ENCODE peak calls at places on chromosome 7, in ten cellular contexts. Z, R, O, F, W, U, K, N, T and G are unnamed samples. For H3K36me3, the result is how much of the 10 kb centered on the place peaks cover.

GRCh38 chr7:43303740-43304241 is 191.3 kb downstream of the HECW1 start:
- DNase-seq in T (no peak), Z (no peak), W (no peak), R (no peak), U (peak), N (no peak), O (peak), K (no peak), F (no peak), G (no peak)

GRCh38 chr7:141700848-141701371 is 1.1 kb downstream of the DENND11 start:
- DNase-seq in R (peak), N (no peak), W (no peak), F (peak), U (no peak), K (no peak), Z (no peak), T (no peak), O (no peak), G (no peak)

GRCh38 chr7:113015038-113015645 is 71.5 kb downstream of the GPR85 start:
- DNase-seq in W (no peak), K (no peak), R (peak), F (no peak), T (no peak), U (peak), Z (peak), N (no peak), O (peak), G (no peak)

GRCh38 chr7:149197675-149198074 is 2.3 kb downstream of the ZNF282 start:
- DNase-seq in Z (no peak), U (no peak), R (no peak), T (no peak), F (peak), W (no peak), N (peak), O (no peak), K (no peak), G (no peak)

GRCh38 chr7:31940167-31940566 is 130.0 kb downstream of the PDE1C start:
- DNase-seq in U (no peak), K (no peak), Z (no peak), T (no peak), O (no peak), F (no peak), W (no peak), R (no peak), N (no peak), G (no peak)

GRCh38 chr7:87204933-87205332 is 14.6 kb downstream of the TMEM243 start:
- DNase-seq in O (no peak), Z (no peak), K (no peak), N (no peak), W (no peak), R (no peak), T (no peak), U (no peak), F (no peak), G (no peak)

GRCh38 chr7:130938661-130939060 is 204.7 kb upstream of the KLF14 start:
- DNase-seq in U (no peak), O (peak), F (no peak), R (no peak), Z (no peak), T (no peak), K (no peak), W (no peak), N (no peak), G (no peak)

GRCh38 chr7:77727936-77728701 is 31.9 kb downstream of the RSBN1L start:
- DNase-seq in T (no peak), R (peak), U (peak), Z (peak), W (peak), O (peak), N (no peak), F (no peak), K (no peak), G (no peak)

GRCh38 chr7:122885583-122886356 is 490 bp downstream of the CADPS2 start:
- DNase-seq in F (peak), N (peak), U (no peak), R (peak), K (no peak), Z (peak), W (peak), T (peak), O (peak), G (peak)

GRCh38 chr7:157493017-157493416 is 156.2 kb downstream of the DNAJB6 start:
- DNase-seq in W (peak), U (no peak), O (no peak), F (no peak), R (no peak), N (peak), Z (no peak), T (no peak), K (no peak), G (no peak)

GRCh38 chr7:47417122-47417480 is 164.8 kb downstream of the TNS3 start:
- DNase-seq in N (no peak), F (no peak), O (no peak), W (no peak), K (no peak), U (no peak), Z (no peak), R (no peak), T (no peak), G (no peak)
- H3K36me3 ChIP-seq in N (under half), F (under half), O (under half), W (half or more), K (under half), U (under half), Z (under half), R (under half), T (under half), G (under half)

DNA sequence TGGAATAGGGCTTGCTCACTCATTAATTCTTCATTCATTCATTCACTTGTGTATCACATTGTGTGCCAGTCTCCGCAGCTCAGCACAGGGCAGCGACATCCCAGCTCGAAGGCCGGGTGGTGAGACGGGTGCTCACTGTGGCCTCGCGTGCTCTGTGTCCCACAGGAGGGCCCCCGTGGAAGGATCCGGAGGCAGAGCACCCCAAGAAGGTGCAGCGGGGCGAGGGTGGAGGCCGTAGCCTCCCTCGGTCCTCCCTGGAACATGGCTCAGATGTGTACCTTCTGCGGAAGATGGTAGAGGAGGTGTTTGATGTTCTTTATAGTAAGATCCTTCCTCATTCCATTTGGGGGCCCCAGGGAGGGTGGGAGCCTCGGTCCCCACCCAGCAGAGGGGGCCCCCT is 61.6 kb downstream of the GTF2IRD1 start:
- DNase-seq in Z (no peak), F (no peak), N (no peak), T (no peak), K (no peak), U (no peak), W (no peak), R (no peak), O (no peak), G (no peak)
- H3K36me3 ChIP-seq in Z (under half), F (under half), N (under half), T (under half), K (under half), U (half or more), W (half or more), R (half or more), O (under half), G (under half)

DNA sequence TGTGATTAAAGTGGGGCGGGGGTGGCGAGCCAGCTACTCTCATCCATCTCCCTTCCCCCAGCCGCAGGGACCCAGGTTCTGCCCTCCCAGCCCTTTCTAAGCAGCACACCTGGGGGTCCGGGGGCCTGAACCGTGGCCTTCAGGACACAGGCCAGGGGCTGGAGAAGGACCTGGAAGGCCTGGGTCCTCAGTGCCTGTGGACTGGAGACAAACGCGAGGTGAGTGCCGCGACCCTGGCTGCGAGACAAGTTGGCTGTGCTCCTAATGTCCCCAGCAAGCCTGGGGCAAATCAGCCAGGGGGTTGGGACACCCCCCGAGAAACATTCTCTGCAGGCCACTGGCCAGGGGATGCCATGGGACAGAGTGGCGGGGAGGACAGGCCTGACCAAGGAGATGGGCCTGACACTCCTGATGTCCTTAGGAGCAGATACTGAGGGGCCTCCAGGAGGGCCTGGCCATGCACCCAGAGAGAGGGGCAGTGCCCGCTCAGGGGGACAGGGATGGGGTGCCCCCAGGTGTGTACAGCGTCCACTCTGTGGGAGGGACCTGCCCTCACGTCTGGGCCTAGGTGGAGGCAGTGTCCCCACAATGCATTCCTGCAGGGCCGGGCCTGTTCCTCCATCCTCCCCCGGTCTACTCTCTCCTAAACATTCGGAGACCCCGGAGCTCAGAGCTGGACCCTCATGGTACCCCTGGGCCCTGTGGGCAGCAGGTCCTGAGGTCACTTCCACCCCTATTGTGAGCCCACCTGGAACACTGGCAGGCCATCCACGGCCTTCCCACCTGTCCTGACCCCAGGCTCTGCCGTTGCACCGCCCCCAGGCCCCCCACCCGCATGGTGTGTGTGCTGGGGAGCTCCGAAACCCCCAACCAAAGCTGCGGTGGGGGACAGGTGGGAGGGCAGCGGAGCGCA is 13.1 kb downstream of the BRAT1 start:
- DNase-seq in U (no peak), W (no peak), R (no peak), Z (peak), N (peak), F (no peak), T (peak), O (no peak), K (no peak), G (no peak)
- H3K36me3 ChIP-seq in U (half or more), W (half or more), R (half or more), Z (half or more), N (half or more), F (half or more), T (under half), O (under half), K (under half), G (half or more)

DNA sequence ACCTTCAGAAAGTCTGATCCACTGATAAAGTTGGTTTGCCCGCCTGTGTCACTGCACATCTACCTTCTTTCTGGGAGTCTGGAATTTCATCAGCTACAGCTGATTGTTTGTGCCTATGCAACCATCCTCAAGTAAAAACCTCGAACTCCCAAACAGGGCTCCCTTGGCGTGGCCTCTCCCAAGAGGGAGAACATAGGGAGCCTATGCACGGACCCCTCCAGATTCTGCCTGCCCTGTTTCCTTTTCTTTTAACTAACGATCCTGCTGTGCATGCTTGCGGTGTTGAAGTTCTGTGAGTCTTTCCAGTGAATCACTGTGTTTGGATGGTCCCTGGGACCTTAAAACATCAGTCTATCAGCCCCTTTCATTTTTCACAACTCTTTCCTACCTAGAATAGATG is 226.9 kb upstream of the SEMA3D start:
- DNase-seq in F (no peak), U (no peak), R (no peak), T (no peak), Z (no peak), K (no peak), N (no peak), W (no peak), O (no peak), G (no peak)
- H3K36me3 ChIP-seq in F (under half), U (under half), R (under half), T (under half), Z (under half), K (under half), N (under half), W (under half), O (under half), G (under half)

GRCh38 chr7:44384586-44385383 is 59.4 kb upstream of the CAMK2B start:
- DNase-seq in R (no peak), N (no peak), F (peak), K (no peak), W (peak), O (no peak), U (no peak), T (no peak), Z (no peak), G (peak)
- H3K36me3 ChIP-seq in R (half or more), N (half or more), F (half or more), K (under half), W (half or more), O (under half), U (under half), T (under half), Z (under half), G (under half)

DNA sequence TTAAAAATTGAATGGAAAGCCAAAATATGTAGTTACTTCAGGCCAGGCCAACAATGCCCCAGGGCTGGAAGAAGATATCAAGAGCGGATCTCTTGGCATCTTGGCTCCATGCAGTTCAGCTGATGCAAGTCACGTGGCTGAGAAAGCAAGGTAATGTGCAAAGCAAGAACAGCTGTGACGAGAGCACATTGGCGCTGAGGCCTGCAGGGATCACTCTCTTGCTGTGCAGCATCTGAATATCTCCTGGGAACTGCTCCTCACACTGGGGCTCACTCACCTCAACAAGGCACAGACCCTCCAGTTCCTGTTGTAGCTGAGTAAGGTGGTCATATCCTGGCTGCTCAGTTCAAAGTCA is 14.0 kb downstream of the AKR1B1 start:
- DNase-seq in N (no peak), K (no peak), U (no peak), Z (no peak), F (no peak), R (no peak), T (no peak), W (no peak), O (no peak), G (no peak)
- H3K36me3 ChIP-seq in N (half or more), K (half or more), U (half or more), Z (under half), F (half or more), R (half or more), T (under half), W (half or more), O (under half), G (half or more)